ENCODE peak calls at places on chromosomes 6 and 20, in four cellular contexts. O is HepG2, M is A549, Y is K562. X is an unnamed sample.

GRCh38 chr6:2951723-2952122 is 19.6 kb downstream of the SERPINB6 start:
- DNase-seq in Y (no peak), M (no peak), O (no peak), X (no peak)

GRCh38 chr20:44501448-44501847 is 20.4 kb downstream of the SERINC3 start:
- DNase-seq in M (no peak), O (no peak), Y (no peak), X (no peak)

GRCh38 chr6:159038914-159039884 is 5.6 kb downstream of the TAGAP start:
- DNase-seq in O (no peak), Y (no peak), M (no peak), X (peak; percentile 86)

GRCh38 chr6:85041376-85041775 is 277.0 kb upstream of the TBX18 start:
- DNase-seq in Y (peak; percentile 23), O (no peak), M (no peak), X (peak; percentile 5)

GRCh38 chr20:11675920-11676617 is 241.6 kb upstream of the BTBD3 start:
- DNase-seq in O (no peak), M (no peak), Y (no peak), X (no peak)

GRCh38 chr6:14339711-14340590 is 222.4 kb downstream of the CD83 start:
- DNase-seq in Y (no peak), M (no peak), O (no peak), X (no peak)

GRCh38 chr6:8642131-8642530 is 206.8 kb upstream of the SLC35B3 start:
- DNase-seq in O (no peak), M (no peak), Y (no peak), X (no peak)

GRCh38 chr6:30556714-30556963 is 350 bp upstream of the GNL1 start:
- DNase-seq in O (no peak), Y (peak; percentile 97), M (no peak), X (no peak)

GRCh38 chr6:3653528-3654070 is 97.9 kb downstream of the PXDC1 start:
- DNase-seq in Y (no peak), M (no peak), O (no peak), X (no peak)

GRCh38 chr20:64146301-64146935 is 17.8 kb upstream of the MYT1 start:
- DNase-seq in M (no peak), Y (no peak), O (no peak), X (no peak)

GRCh38 chr6:138979813-138980668 is 8.0 kb downstream of the REPS1 start:
- DNase-seq in O (no peak), Y (no peak), M (no peak), X (no peak)

GRCh38 chr20:35311409-35311808 is 19.2 kb upstream of the FAM83C start:
- DNase-seq in O (no peak), M (no peak), Y (peak; percentile 79), X (no peak)

GRCh38 chr20:63706852-63707557 is 771 bp downstream of the ARFRP1 start:
- DNase-seq in M (no peak), Y (peak; percentile 84), O (peak; percentile 77), X (no peak)

GRCh38 chr20:25308671-25309394 is 60.9 kb downstream of the PYGB start:
- DNase-seq in Y (peak; percentile 9), M (no peak), O (peak; percentile 28), X (no peak)

GRCh38 chr6:87196275-87196842 is 41.0 kb downstream of the ZNF292 start:
- DNase-seq in Y (no peak), M (no peak), O (no peak), X (no peak)

GRCh38 chr20:18645196-18645745 is 57.4 kb downstream of the DTD1 start:
- DNase-seq in O (no peak), Y (no peak), M (no peak), X (no peak)

GRCh38 chr20:29443819-29444218 is 1813.6 kb upstream of the DEFB115 start:
- DNase-seq in Y (no peak), O (no peak), M (no peak), X (peak; percentile 42)

GRCh38 chr6:31834367-31834703 is 6.8 kb downstream of the HSPA1B start:
- DNase-seq in O (peak; percentile 92), M (peak; percentile 77), Y (peak; percentile 99), X (peak; percentile 50)

GRCh38 chr6:68139130-68139529 is 496.0 kb upstream of the ADGRB3 start:
- DNase-seq in M (no peak), Y (no peak), O (no peak), X (no peak)

DNA sequence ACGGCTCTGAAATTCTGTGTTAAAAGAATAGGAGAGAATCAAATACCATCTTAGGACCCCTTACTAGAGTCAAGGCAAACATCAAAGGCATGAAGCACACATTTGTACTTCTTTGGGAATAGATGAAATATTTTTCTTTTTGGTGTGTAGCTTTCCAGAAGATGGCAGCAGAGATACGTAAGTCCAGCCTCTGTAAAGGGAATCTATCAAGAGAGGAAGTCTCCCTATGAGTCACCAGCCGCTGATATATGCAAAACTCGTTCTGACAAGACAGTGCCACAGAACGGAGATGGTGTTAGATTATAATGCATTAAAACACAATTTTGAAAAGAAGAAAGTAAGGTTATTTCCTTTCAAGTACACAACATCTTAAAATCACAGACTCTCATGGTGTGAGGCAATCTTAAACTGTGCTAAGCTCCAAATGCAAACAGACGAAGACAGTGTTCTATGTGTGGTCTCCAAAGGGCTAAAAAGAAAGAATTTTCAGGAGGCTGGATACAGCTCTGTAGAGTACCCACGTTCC is 120.0 kb upstream of the AGPAT4 start:
- DNase-seq in O (peak; percentile 71), Y (peak; percentile 86), M (peak; percentile 67), X (peak; percentile 43)
- TF ChIP-seq POLR2AphosphoS2 in O (no peak), Y (no peak), M (no peak), X (no peak)

GRCh38 chr6:35719830-35720733 is 16.8 kb upstream of the ARMC12 start:
- DNase-seq in O (no peak), M (no peak), Y (no peak), X (peak; percentile 70)
- TF ChIP-seq POLR2AphosphoS2 in O (no peak), M (no peak), Y (no peak), X (no peak)

DNA sequence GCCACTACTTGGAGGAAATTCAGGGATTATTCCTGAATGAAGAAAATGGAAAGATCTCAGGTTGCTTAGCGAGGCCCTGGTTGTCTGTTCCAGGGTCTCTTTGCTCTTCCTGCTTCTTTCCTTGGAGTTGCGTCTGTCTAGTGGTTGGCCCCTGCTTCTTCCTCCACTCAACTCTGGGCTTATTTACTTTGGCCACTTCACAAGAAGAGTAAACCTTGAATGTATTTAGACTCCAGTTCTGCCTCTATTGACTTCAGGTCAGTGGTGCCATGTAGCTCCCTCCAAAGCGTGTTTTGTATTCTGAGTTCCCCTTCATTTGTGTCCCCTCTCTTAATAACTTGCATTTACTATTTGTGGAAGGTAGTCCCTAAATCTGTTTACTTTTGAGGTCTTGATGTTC is 456.5 kb downstream of the UTRN start:
- DNase-seq in M (no peak), O (peak; percentile 6), Y (no peak), X (no peak)
- TF ChIP-seq POLR2AphosphoS2 in M (no peak), O (no peak), Y (no peak), X (no peak)

GRCh38 chr6:13267142-13267621 is 61.2 kb downstream of the TBC1D7 start:
- DNase-seq in Y (no peak), M (no peak), O (no peak), X (no peak)
- TF ChIP-seq POLR2AphosphoS2 in Y (no peak), M (no peak), O (no peak), X (no peak)

DNA sequence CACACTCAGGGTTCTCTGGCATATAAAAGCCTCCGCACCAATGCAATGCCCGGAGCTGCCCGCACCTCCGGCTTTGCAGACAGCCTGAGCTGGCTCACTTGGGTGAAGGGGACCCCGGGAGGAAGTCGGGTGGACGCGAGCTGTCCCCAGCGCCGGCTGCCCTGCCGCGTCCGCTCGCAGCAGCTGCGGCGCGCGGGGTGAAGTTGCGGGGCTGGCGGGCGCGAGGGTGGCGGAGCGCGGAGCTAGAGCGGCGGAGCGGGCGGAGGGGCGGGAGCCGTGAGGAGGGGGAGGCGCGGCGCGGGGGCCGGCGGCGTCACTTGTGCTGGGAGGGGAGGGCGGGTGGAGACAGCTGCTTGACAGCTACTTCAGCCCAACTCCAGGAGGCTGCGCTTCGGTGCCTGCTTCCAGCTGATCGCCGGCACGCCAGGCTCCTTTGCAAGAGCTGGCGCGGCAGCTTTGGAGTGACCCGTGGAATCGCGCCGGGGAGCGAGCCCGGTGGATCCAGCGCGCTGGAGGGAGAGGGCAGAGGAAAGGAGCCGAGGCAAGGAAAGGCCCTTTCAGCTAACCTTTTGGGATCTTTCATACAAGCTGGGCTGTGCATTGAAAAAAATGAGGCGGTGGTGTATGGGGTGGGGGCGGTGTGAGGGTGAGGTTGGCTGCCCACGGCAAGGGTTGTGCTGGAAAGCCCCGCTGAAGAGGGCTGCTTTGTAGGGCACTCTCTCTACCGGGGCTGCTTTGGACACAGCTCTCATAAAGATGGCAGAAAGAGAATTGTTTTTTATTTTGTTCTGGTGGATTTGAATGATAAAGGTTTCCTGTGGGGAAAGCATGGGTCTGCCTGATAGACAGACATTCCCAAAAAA is 24.7 kb downstream of the RIPOR2 start:
- DNase-seq in M (no peak), Y (no peak), O (no peak), X (no peak)
- TF ChIP-seq POLR2AphosphoS2 in M (no peak), Y (no peak), O (no peak), X (no peak)

DNA sequence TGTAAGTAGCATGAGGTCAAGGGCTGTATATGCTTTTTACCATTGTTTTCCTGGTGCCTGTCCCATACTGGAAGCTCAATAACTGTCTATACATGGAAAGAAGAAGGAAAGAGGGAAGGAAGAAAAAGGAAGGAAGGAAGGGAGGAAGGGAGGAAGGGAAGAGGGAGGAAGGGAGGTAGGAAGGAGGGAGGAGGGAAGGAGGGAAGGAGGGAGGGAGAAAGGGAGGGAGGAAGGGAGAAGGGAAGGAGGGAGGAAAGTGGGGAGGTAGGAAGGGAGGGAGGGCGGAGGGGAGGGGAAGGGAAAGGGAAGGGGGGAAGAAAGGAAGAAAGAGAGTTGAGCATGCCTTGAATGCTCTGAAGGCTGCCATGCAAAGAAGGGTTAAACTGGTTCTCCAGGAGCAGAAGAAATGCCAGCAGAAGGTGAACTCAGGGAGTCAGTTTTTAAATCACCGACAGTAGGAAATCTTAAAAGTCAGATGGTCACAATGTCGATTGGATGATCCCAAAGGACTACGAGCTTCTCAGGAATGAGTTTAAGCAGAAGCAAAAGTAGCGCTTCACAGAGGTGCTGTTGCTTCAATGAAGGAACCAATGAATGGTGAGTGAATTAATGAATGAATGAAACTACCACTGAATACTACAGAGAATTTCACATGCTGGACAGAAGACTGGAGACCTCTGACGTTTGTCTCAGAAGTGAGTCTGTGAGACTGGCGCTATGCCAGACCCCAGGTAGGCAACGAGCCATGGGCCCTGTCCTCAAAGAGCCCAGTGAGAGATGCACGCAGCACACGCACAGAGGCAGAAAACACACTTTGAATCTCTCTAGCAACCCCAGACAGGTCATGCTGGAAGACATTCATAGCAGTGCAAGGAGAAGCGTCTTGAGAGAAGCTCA is 117.6 kb downstream of the MRPL14 start:
- DNase-seq in Y (no peak), M (no peak), O (no peak), X (no peak)
- TF ChIP-seq POLR2AphosphoS2 in Y (no peak), M (no peak), O (no peak), X (no peak)

X was measured in GM12878.